ENCODE peak calls at places on chromosomes 7 and 10, in seven cellular contexts. One of them, this sample, is unnamed. For H3K27me3, the result is how much of the 10 kb centered on the place peaks cover.

GRCh38 chr7:12322287-12322902 is 81.3 kb downstream of the VWDE start:
- DNase-seq in fibroblast of lung: peak
- DNase-seq in IMR-90: peak
- DNase-seq in neural progenitor cell: no peak
- DNase-seq in mesendoderm: peak
- DNase-seq in K562: no peak
- DNase-seq in GM23248: peak
- DNase-seq in this sample: peak

GRCh38 chr10:104449402-104449801 is 95.8 kb downstream of the CFAP58 start:
- DNase-seq in IMR-90: peak
- DNase-seq in mesendoderm: no peak
- DNase-seq in K562: no peak
- DNase-seq in GM23248: peak
- DNase-seq in neural progenitor cell: peak
- DNase-seq in fibroblast of lung: peak
- DNase-seq in this sample: no peak

GRCh38 chr7:68925241-68925640 is 673.0 kb upstream of the AUTS2 start:
- DNase-seq in K562: no peak
- DNase-seq in mesendoderm: no peak
- DNase-seq in GM23248: no peak
- DNase-seq in IMR-90: no peak
- DNase-seq in neural progenitor cell: no peak
- DNase-seq in fibroblast of lung: no peak
- DNase-seq in this sample: no peak

GRCh38 chr7:99665312-99665759 is 14.5 kb downstream of the CYP3A5 start:
- DNase-seq in K562: peak
- DNase-seq in neural progenitor cell: no peak
- DNase-seq in GM23248: no peak
- DNase-seq in IMR-90: no peak
- DNase-seq in mesendoderm: no peak
- DNase-seq in fibroblast of lung: no peak
- DNase-seq in this sample: no peak

GRCh38 chr7:94289071-94289470 is 105.6 kb upstream of the COL1A2 start:
- DNase-seq in fibroblast of lung: peak
- DNase-seq in neural progenitor cell: peak
- DNase-seq in IMR-90: peak
- DNase-seq in GM23248: peak
- DNase-seq in mesendoderm: peak
- DNase-seq in K562: peak
- DNase-seq in this sample: peak

GRCh38 chr7:123769371-123769770 is 20.6 kb upstream of the WASL start:
- DNase-seq in IMR-90: peak
- DNase-seq in GM23248: peak
- DNase-seq in mesendoderm: no peak
- DNase-seq in neural progenitor cell: no peak
- DNase-seq in K562: no peak
- DNase-seq in fibroblast of lung: peak
- DNase-seq in this sample: no peak

GRCh38 chr10:60024506-60024905 is 118.2 kb upstream of the CCDC6 start:
- DNase-seq in fibroblast of lung: no peak
- DNase-seq in GM23248: no peak
- DNase-seq in K562: no peak
- DNase-seq in neural progenitor cell: no peak
- DNase-seq in IMR-90: no peak
- DNase-seq in mesendoderm: no peak
- DNase-seq in this sample: no peak

GRCh38 chr7:130363156-130363847 is 17.0 kb upstream of the CPA1 start:
- DNase-seq in K562: no peak
- DNase-seq in fibroblast of lung: peak
- DNase-seq in IMR-90: peak
- DNase-seq in neural progenitor cell: no peak
- DNase-seq in mesendoderm: peak
- DNase-seq in GM23248: peak
- DNase-seq in this sample: no peak

GRCh38 chr7:34277016-34277800 is 371.9 kb downstream of the BMPER start:
- DNase-seq in IMR-90: peak
- DNase-seq in neural progenitor cell: peak
- DNase-seq in GM23248: peak
- DNase-seq in mesendoderm: peak
- DNase-seq in fibroblast of lung: peak
- DNase-seq in K562: no peak
- DNase-seq in this sample: peak

GRCh38 chr10:97024181-97025073 is 161.3 kb downstream of the SLIT1 start:
- DNase-seq in neural progenitor cell: no peak
- DNase-seq in IMR-90: peak
- DNase-seq in mesendoderm: no peak
- DNase-seq in K562: no peak
- DNase-seq in fibroblast of lung: peak
- DNase-seq in GM23248: peak
- DNase-seq in this sample: no peak

GRCh38 chr7:12524794-12525386 is 45.6 kb upstream of the SCIN start:
- DNase-seq in K562: peak
- DNase-seq in fibroblast of lung: peak
- DNase-seq in mesendoderm: peak
- DNase-seq in GM23248: peak
- DNase-seq in IMR-90: peak
- DNase-seq in neural progenitor cell: peak
- DNase-seq in this sample: peak

GRCh38 chr7:19097165-19097885 is 20.1 kb downstream of the TWIST1 start:
- DNase-seq in GM23248: peak
- DNase-seq in mesendoderm: no peak
- DNase-seq in neural progenitor cell: no peak
- DNase-seq in K562: no peak
- DNase-seq in fibroblast of lung: no peak
- DNase-seq in IMR-90: no peak
- DNase-seq in this sample: no peak

GRCh38 chr10:69051303-69051702 is 36.6 kb upstream of the SRGN start:
- DNase-seq in fibroblast of lung: peak
- DNase-seq in mesendoderm: no peak
- DNase-seq in K562: no peak
- DNase-seq in IMR-90: peak
- DNase-seq in neural progenitor cell: no peak
- DNase-seq in GM23248: peak
- DNase-seq in this sample: no peak

GRCh38 chr10:76010703-76011102 is 579.3 kb downstream of the LRMDA start:
- DNase-seq in neural progenitor cell: peak
- DNase-seq in IMR-90: no peak
- DNase-seq in mesendoderm: no peak
- DNase-seq in GM23248: no peak
- DNase-seq in fibroblast of lung: peak
- DNase-seq in K562: no peak
- DNase-seq in this sample: no peak

GRCh38 chr7:111290982-111291381 is 200.1 kb downstream of the LRRN3 start:
- DNase-seq in mesendoderm: no peak
- DNase-seq in IMR-90: no peak
- DNase-seq in K562: no peak
- DNase-seq in fibroblast of lung: no peak
- DNase-seq in neural progenitor cell: no peak
- DNase-seq in GM23248: no peak
- DNase-seq in this sample: no peak

GRCh38 chr7:95921543-95921942 is 149.2 kb downstream of the DYNC1I1 start:
- DNase-seq in IMR-90: no peak
- DNase-seq in mesendoderm: no peak
- DNase-seq in K562: no peak
- DNase-seq in fibroblast of lung: no peak
- DNase-seq in GM23248: peak
- DNase-seq in neural progenitor cell: no peak
- DNase-seq in this sample: no peak

GRCh38 chr10:98301664-98302319 is 33.8 kb upstream of the LOXL4 start:
- DNase-seq in neural progenitor cell: no peak
- DNase-seq in GM23248: no peak
- DNase-seq in K562: no peak
- DNase-seq in mesendoderm: no peak
- DNase-seq in fibroblast of lung: no peak
- DNase-seq in IMR-90: no peak
- DNase-seq in this sample: peak

GRCh38 chr7:28957822-28958234 is 302 bp downstream of the TRIL start:
- DNase-seq in neural progenitor cell: peak
- DNase-seq in fibroblast of lung: no peak
- DNase-seq in K562: no peak
- DNase-seq in mesendoderm: peak
- DNase-seq in IMR-90: no peak
- DNase-seq in GM23248: peak
- DNase-seq in this sample: peak

GRCh38 chr7:129066290-129067131 is 11.6 kb upstream of the TNPO3 start:
- DNase-seq in GM23248: peak
- DNase-seq in fibroblast of lung: peak
- DNase-seq in IMR-90: peak
- DNase-seq in mesendoderm: peak
- DNase-seq in neural progenitor cell: no peak
- DNase-seq in K562: peak
- DNase-seq in this sample: peak

GRCh38 chr7:85177316-85177715 is 9.5 kb downstream of the SEMA3D start:
- DNase-seq in IMR-90: no peak
- DNase-seq in GM23248: peak
- DNase-seq in K562: no peak
- DNase-seq in fibroblast of lung: no peak
- DNase-seq in mesendoderm: no peak
- DNase-seq in neural progenitor cell: no peak
- DNase-seq in this sample: no peak

GRCh38 chr10:97991875-97992274 is 38.5 kb downstream of the CRTAC1 start:
- DNase-seq in K562: peak
- DNase-seq in mesendoderm: peak
- DNase-seq in GM23248: peak
- DNase-seq in neural progenitor cell: peak
- DNase-seq in fibroblast of lung: peak
- DNase-seq in IMR-90: peak
- DNase-seq in this sample: peak

GRCh38 chr7:98352621-98353020 is 48.3 kb downstream of the BAIAP2L1 start:
- DNase-seq in GM23248: peak
- DNase-seq in K562: no peak
- DNase-seq in neural progenitor cell: no peak
- DNase-seq in mesendoderm: no peak
- DNase-seq in fibroblast of lung: peak
- DNase-seq in IMR-90: peak
- DNase-seq in this sample: no peak

DNA sequence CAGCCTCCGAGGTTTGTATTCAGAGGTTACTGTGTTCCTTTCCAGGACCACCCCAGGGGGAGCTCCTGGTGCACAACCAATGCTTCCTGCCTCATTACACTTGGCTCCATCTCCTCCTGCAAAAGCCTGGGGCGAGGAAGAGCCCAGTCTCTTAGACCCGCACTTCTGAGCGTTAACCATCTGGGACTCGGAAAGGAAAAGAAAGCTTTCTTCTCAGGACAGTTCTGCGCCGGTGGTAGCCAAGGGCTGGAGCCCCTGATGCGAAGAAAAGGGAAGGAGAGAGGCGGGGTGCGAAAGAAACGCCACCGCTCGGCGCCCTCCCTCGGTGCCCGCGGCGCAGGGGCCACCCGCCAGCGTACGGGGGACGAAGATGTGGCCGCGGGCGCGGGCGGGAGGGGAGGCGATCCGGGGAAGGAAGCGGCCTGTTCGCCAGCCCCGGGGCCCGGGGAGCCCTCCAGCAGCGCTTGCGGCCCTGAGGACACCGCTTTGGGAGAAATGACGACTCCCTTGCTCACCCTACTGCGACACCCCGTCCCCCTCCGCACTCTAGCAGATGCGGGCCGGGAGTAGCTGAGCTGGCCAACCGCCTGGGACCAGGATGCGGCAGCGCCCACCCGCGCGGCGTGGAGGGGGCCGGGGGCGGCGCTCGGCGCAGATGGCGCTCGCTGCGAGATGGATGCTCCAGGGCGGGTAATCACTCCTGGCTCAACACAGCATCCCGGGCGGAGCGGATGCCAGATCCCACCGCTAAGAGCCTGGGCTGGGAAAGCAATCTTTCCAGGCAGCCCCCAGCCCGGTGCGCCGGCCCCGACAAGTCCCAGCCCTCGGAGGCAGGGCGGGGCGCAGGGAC is 1.3 kb downstream of the NRCAM start:
- DNase-seq in GM23248: peak
- DNase-seq in K562: no peak
- DNase-seq in mesendoderm: peak
- DNase-seq in fibroblast of lung: peak
- DNase-seq in IMR-90: no peak
- DNase-seq in neural progenitor cell: peak
- DNase-seq in this sample: peak
- H3K4me3 ChIP-seq in GM23248: peak
- H3K4me3 ChIP-seq in K562: no peak
- H3K4me3 ChIP-seq in mesendoderm: peak
- H3K4me3 ChIP-seq in fibroblast of lung: peak
- H3K4me3 ChIP-seq in IMR-90: peak
- H3K4me3 ChIP-seq in neural progenitor cell: peak
- H3K4me3 ChIP-seq in this sample: peak

GRCh38 chr7:50394315-50394714 is 55.8 kb downstream of the FIGNL1 start:
- DNase-seq in GM23248: no peak
- DNase-seq in neural progenitor cell: no peak
- DNase-seq in IMR-90: no peak
- DNase-seq in mesendoderm: no peak
- DNase-seq in fibroblast of lung: no peak
- DNase-seq in K562: no peak
- DNase-seq in this sample: no peak
- H3K4me2 ChIP-seq in GM23248: no peak
- H3K4me2 ChIP-seq in neural progenitor cell: no peak
- H3K4me2 ChIP-seq in IMR-90: no peak
- H3K4me2 ChIP-seq in mesendoderm: no peak
- H3K4me2 ChIP-seq in fibroblast of lung: no peak
- H3K4me2 ChIP-seq in K562: no peak
- H3K4me2 ChIP-seq in this sample: no peak

GRCh38 chr10:99539820-99540219 is 7.1 kb downstream of the NKX2-3 start:
- DNase-seq in neural progenitor cell: no peak
- DNase-seq in fibroblast of lung: no peak
- DNase-seq in GM23248: no peak
- DNase-seq in mesendoderm: no peak
- DNase-seq in IMR-90: no peak
- DNase-seq in K562: no peak
- DNase-seq in this sample: no peak

GRCh38 chr10:99536400-99537254 is 3.9 kb downstream of the NKX2-3 start:
- DNase-seq in mesendoderm: peak
- DNase-seq in K562: no peak
- DNase-seq in IMR-90: no peak
- DNase-seq in fibroblast of lung: no peak
- DNase-seq in GM23248: no peak
- DNase-seq in neural progenitor cell: peak
- DNase-seq in this sample: peak

GRCh38 chr10:99537381-99538286 is 4.9 kb downstream of the NKX2-3 start:
- DNase-seq in fibroblast of lung: no peak
- DNase-seq in IMR-90: no peak
- DNase-seq in neural progenitor cell: peak
- DNase-seq in GM23248: no peak
- DNase-seq in mesendoderm: no peak
- DNase-seq in K562: no peak
- DNase-seq in this sample: peak

GRCh38 chr10:99539120-99539519 is 6.4 kb downstream of the NKX2-3 start:
- DNase-seq in IMR-90: no peak
- DNase-seq in GM23248: no peak
- DNase-seq in neural progenitor cell: no peak
- DNase-seq in K562: no peak
- DNase-seq in fibroblast of lung: no peak
- DNase-seq in mesendoderm: no peak
- DNase-seq in this sample: peak

GRCh38 chr10:99538287-99538917 is 5.7 kb downstream of the NKX2-3 start:
- DNase-seq in IMR-90: no peak
- DNase-seq in GM23248: no peak
- DNase-seq in fibroblast of lung: no peak
- DNase-seq in neural progenitor cell: no peak
- DNase-seq in mesendoderm: no peak
- DNase-seq in K562: no peak
- DNase-seq in this sample: peak
- H3K27me3 ChIP-seq in IMR-90: half or more
- H3K27me3 ChIP-seq in GM23248: half or more
- H3K27me3 ChIP-seq in fibroblast of lung: half or more
- H3K27me3 ChIP-seq in neural progenitor cell: half or more
- H3K27me3 ChIP-seq in mesendoderm: half or more
- H3K27me3 ChIP-seq in K562: half or more
- H3K27me3 ChIP-seq in this sample: half or more

GRCh38 chr10:110872145-110872983 is 636 bp downstream of the PDCD4 start:
- DNase-seq in IMR-90: peak
- DNase-seq in mesendoderm: peak
- DNase-seq in neural progenitor cell: peak
- DNase-seq in GM23248: peak
- DNase-seq in K562: peak
- DNase-seq in fibroblast of lung: peak
- DNase-seq in this sample: peak
- H3K4me3 ChIP-seq in IMR-90: peak
- H3K4me3 ChIP-seq in mesendoderm: peak
- H3K4me3 ChIP-seq in neural progenitor cell: peak
- H3K4me3 ChIP-seq in GM23248: peak
- H3K4me3 ChIP-seq in K562: peak
- H3K4me3 ChIP-seq in fibroblast of lung: peak
- H3K4me3 ChIP-seq in this sample: peak